ENCODE peak calls at places on chromosome 15, in six cellular contexts. B is A549, A is K562, E is SK-N-SH, M is HL-60, O is GM12878. U is an unnamed sample.

GRCh38 chr15:80823120-80823519 is 44.0 kb downstream of the CEMIP start:
- DNase-seq in A (no peak), O (no peak), M (no peak), B (no peak), E (no peak), U (no peak)

GRCh38 chr15:97815841-97816240 is 144.7 kb upstream of the ARRDC4 start:
- DNase-seq in B (no peak), M (no peak), A (no peak), O (no peak), E (no peak), U (no peak)

GRCh38 chr15:45903283-45903682 is 268.5 kb downstream of the SQOR start:
- DNase-seq in M (no peak), O (no peak), E (no peak), A (no peak), B (no peak), U (no peak)

GRCh38 chr15:77527164-77527778 is 105.4 kb downstream of the LINGO1 start:
- DNase-seq in A (no peak), M (no peak), E (peak; percentile 55), O (no peak), B (no peak), U (no peak)

GRCh38 chr15:85755471-85755870 is 39.3 kb downstream of the KLHL25 start:
- DNase-seq in B (no peak), M (no peak), E (no peak), A (no peak), O (no peak), U (no peak)

GRCh38 chr15:78739996-78740903 is 71.0 kb downstream of the ADAMTS7 start:
- DNase-seq in M (peak; percentile 82), O (no peak), A (peak; percentile 54), B (peak; percentile 88), E (peak; percentile 52), U (no peak)

GRCh38 chr15:29813009-29813408 is 9.3 kb downstream of the TJP1 start:
- DNase-seq in E (no peak), M (no peak), A (no peak), O (no peak), B (no peak), U (no peak)

GRCh38 chr15:25733036-25733855 is 129.9 kb downstream of the ATP10A start:
- DNase-seq in M (no peak), O (no peak), A (no peak), E (no peak), B (no peak), U (no peak)

GRCh38 chr15:95559875-95560394 is 770.6 kb upstream of the NR2F2 start:
- DNase-seq in A (peak; percentile 42), B (peak; percentile 85), M (no peak), E (no peak), O (no peak), U (no peak)

GRCh38 chr15:31330111-31330785 is 3.6 kb downstream of the KLF13 start:
- DNase-seq in B (no peak), A (no peak), E (no peak), O (no peak), M (no peak), U (no peak)

DNA sequence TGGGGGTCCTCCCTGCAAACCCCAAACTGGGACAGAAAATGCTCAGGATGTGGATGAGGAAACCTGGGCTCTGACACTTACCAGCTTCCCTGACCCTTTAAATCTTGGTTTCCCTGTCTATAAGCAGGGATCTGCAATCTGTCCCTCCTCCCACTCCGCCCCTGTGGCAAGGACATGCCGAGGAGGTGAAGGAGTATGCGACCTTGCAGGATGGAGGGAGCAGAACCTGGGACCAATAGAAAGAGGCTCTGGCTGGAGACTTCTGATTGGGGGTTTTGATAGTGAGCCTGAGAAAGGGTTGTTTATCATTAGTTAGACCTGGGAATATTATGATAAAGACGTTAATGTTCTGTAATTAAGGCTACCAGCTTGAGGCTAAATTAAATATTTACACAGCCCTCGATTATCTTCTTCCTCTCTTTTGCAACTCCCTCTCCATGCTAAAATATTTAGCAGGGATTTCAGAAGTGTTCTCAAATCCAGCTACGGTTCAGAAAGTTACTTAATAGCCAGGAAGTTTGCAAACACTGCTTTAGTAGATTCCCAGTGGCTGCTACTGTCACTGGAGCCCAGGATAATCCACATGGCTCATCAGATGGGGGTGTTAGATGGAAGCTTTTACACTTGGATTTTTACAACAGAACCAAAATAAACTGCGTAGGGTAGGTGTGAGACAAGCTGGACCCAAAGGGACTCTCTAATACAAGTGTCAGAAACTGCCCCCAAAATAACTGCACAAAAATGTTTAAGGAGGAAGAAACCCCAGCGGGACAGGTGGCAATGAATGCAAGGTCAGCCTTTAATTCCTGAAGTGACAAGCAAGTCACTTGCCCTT is 9.2 kb upstream of the PAQR5 start:
- DNase-seq in O (no peak), E (no peak), B (no peak), A (no peak), M (no peak), U (no peak)
- TF ChIP-seq REST in O (no peak), E (no peak), B (no peak), A (no peak), M (no peak), U (no peak)

GRCh38 chr15:33912326-33912725 is 56.0 kb upstream of the CHRM5 start:
- DNase-seq in M (no peak), E (no peak), B (no peak), O (no peak), A (no peak), U (no peak)
- TF ChIP-seq REST in M (no peak), E (no peak), B (no peak), O (no peak), A (no peak), U (no peak)

GRCh38 chr15:89772933-89773583 is 3.1 kb upstream of the MESP2 start:
- DNase-seq in O (no peak), A (no peak), M (no peak), B (peak; percentile 63), E (peak; percentile 37), U (no peak)
- TF ChIP-seq REST in O (no peak), A (no peak), M (no peak), B (no peak), E (no peak), U (no peak)

DNA sequence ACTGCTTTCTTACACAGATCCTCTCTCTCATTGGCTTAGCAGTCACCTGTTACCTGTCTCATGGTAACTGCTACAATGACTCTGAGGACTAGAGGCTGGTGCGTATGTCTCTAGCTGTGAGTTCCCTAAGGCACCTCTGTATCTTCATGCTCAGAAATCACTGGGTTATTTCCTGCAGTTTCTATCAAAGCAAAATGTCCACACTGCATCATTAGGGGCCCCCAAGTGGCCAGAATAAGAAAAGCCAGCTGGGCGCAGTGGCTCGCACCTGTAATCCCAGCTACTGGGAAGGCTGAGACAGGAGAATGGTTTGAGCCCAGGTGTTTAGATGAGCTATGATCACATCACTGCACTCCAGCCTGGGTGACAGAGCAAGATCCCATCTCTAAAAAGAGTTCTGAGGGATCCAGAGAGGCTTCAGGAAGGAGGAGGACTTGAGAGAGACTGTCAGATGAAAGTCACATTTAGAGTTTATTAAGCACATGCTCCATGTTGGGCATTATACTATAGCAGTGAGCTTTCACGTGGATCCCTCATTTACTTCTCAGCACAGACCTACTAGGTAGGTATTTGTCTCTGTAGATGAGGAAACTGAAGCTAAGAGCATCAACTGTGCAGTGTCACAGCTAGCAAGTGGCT is 2.3 kb upstream of the VPS18 start:
- DNase-seq in E (peak; percentile 64), A (peak; percentile 46), B (peak; percentile 61), M (peak; percentile 51), O (no peak), U (no peak)
- TF ChIP-seq REST in E (no peak), A (no peak), B (no peak), M (no peak), O (no peak), U (no peak)

DNA sequence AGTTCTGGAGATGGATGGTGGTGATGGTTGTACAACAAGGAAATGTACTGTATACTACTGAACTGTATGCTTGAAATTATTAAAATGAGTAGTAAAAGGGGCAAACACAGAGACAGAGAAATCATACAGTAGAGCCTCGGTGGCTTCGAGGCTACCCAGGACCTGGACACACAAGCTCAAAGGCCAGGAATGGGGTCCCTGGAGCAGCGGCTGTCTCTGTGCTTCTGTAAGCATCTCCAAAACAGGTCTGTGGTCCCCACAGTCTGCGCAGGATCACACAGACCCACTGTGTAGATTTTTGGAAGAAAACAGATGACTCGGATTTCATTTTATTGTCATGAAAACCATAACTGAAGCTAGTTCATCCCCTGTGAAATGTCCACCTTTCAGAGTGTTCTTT is 39.7 kb downstream of the PGPEP1L start:
- DNase-seq in O (no peak), E (no peak), A (no peak), B (no peak), M (no peak), U (no peak)
- TF ChIP-seq REST in O (no peak), E (no peak), A (no peak), B (no peak), M (no peak), U (no peak)

GRCh38 chr15:39312984-39313383 is 267.9 kb upstream of the THBS1 start:
- DNase-seq in E (no peak), A (peak; percentile 9), O (no peak), B (peak; percentile 47), M (peak; percentile 69), U (no peak)
- TF ChIP-seq REST in E (no peak), A (no peak), O (no peak), B (no peak), M (no peak), U (no peak)

U was measured in Panc1.